ENCODE peak calls at places on chromosomes 11 and 22, in seven cellular contexts. S is gastrocnemius medialis, L is B cell, B is GM20000, E is HFFc6, Z is pancreas, G is chondrocyte. V is an unnamed sample.

GRCh38 chr11:74641289-74641688 is 48.9 kb downstream of the POLD3 start:
- DNase-seq in S (no peak), L (no peak), B (no peak), E (no peak), Z (no peak), G (no peak), V (no peak)

GRCh38 chr11:59267738-59268475 is 55.2 kb upstream of the MPEG1 start:
- DNase-seq in S (no peak), L (no peak), B (no peak), E (no peak), Z (no peak), G (no peak), V (no peak)

GRCh38 chr11:120778692-120779490 is 245.0 kb upstream of the TBCEL start:
- DNase-seq in S (no peak), L (no peak), B (no peak), E (no peak), Z (no peak), G (no peak), V (no peak)

GRCh38 chr11:107453594-107454286 is 3.9 kb downstream of the CWF19L2 start:
- DNase-seq in S (no peak), L (no peak), B (no peak), E (no peak), Z (no peak), G (no peak), V (no peak)

GRCh38 chr11:57481915-57482781 is 21.8 kb downstream of the RTN4RL2 start:
- DNase-seq in S (no peak), L (no peak), B (no peak), E (no peak), Z (no peak), G (no peak), V (no peak)

GRCh38 chr11:6505577-6506240 is 8.6 kb downstream of the DNHD1 start:
- DNase-seq in S (no peak), L (no peak), B (peak; percentile 27), E (peak; percentile 87), Z (peak; percentile 15), G (no peak), V (no peak)

GRCh38 chr22:50550395-50550794 is 4.7 kb downstream of the KLHDC7B start:
- DNase-seq in S (no peak), L (peak; percentile 22), B (no peak), E (no peak), Z (no peak), G (no peak), V (no peak)

GRCh38 chr11:46422588-46422987 is 31.0 kb upstream of the CHRM4 start:
- DNase-seq in S (no peak), L (no peak), B (no peak), E (no peak), Z (no peak), G (no peak), V (no peak)

GRCh38 chr22:49776891-49777290 is 50.8 kb downstream of the BRD1 start:
- DNase-seq in S (no peak), L (peak; percentile 40), B (no peak), E (no peak), Z (no peak), G (peak; percentile 83), V (no peak)

GRCh38 chr11:1526785-1527184 is 40.2 kb upstream of the MOB2 start:
- DNase-seq in S (no peak), L (no peak), B (no peak), E (no peak), Z (no peak), G (no peak), V (no peak)

GRCh38 chr11:133955091-133955846 is 1.5 kb downstream of the IGSF9B start:
- DNase-seq in S (no peak), L (no peak), B (no peak), E (no peak), Z (no peak), G (no peak), V (no peak)

GRCh38 chr11:67606150-67606476 is 623 bp upstream of the NDUFV1 start:
- DNase-seq in S (no peak), L (no peak), B (no peak), E (no peak), Z (peak; percentile 34), G (no peak), V (no peak)

GRCh38 chr11:67607507-67607906 is 771 bp downstream of the NDUFV1 start:
- DNase-seq in S (no peak), L (no peak), B (no peak), E (no peak), Z (no peak), G (no peak), V (no peak)

GRCh38 chr11:67605231-67606011 is 1.3 kb upstream of the NDUFV1 start:
- DNase-seq in S (no peak), L (no peak), B (no peak), E (no peak), Z (no peak), G (no peak), V (no peak)

GRCh38 chr11:67608486-67608885 is 1.8 kb downstream of the NDUFV1 start:
- DNase-seq in S (no peak), L (no peak), B (no peak), E (no peak), Z (no peak), G (no peak), V (no peak)

GRCh38 chr11:67606477-67607295 is at the start of gene NDUFV1:
- DNase-seq in S (peak; percentile 93), L (peak; percentile 89), B (peak; percentile 92), E (peak; percentile 83), Z (peak; percentile 97), G (peak; percentile 99), V (peak; percentile 94)
- TF ChIP-seq CTCF in S (peak; percentile 86), L (peak; percentile 82), B (peak; percentile 73), E (peak; percentile 81), Z (peak; percentile 66), G (peak; percentile 75), V (peak; percentile 74)

DNA sequence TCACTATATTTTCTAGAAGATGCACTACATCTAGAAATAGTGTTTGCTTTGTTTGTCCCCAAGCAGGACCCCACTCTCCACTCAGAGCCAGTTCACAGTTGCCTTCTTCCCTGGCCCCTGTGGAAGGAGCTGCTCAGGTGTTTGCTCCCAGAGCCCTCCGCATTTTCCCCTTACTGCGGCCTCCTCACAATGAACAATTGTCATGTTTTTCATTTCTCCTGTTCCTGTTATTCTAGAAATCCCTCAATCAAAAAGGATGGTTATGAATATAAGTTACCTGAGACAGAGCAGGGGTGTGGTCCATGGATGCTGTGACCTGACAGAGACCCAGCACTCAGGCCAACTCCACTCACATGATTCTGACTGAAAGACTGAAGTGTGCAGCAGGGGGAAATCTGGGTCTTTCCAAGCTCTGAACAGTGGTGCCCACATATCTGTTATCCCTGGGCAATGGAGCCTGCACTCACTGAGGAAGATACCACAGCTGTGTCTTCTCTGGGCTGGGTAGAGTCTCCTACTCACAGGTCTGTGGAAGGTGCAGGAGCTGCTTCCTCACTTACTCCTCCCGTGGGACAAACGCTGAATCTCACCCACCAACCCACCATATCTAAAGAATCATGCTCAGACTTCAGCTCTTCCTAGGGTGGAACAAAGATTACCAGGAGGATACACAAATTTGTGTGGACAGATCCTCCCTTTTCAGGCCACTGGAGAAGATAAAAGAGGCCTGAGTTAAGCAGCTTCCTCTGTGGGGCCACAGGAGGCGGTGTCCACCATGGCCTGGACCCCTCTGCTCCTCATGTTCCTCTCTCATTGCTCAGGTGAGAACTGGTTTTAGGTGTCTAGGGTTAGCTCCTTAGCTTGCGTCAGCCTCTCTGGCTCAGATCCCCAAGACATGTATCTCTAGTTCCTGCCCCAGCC is 87.1 kb upstream of the TOP3B start:
- DNase-seq in S (no peak), L (no peak), B (no peak), E (no peak), Z (no peak), G (no peak), V (no peak)
- TF ChIP-seq CTCF in S (no peak), L (no peak), B (no peak), E (no peak), Z (no peak), G (no peak), V (no peak)

DNA sequence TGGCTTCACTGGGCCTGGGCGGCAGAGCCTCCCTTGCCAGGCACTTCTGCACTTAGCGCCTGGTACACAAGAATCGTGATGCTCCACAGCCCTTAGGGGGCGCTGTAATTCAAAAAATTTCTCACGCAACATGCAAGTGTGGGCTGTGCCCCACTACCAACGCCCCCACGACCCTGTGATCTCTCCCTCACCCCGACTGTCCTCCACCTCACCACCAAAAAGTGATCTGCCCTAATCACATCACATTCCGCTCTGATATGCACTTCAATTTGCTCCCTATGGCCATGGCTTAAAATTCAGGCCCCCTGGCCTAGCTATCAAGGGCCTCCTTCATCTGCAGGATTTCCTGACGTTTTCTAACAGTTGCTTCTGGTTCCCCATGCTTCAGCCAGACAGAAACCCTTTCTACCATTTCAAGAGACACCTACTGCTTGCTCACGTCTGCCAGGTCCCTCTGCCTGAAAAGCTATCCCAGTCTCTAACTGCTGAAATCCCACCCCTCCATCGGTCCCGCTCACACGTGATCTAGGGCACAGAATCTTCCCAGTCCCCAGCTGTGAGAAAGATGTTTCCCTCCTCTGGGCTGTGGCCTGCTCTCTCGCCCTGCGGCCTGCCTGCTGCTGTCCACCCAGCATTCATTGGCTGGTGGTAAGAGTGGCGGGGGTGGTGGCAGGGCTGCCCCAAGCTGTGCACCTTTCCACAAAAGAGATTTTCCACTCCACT is 27.9 kb upstream of the LRRC32 start:
- DNase-seq in S (no peak), L (no peak), B (no peak), E (no peak), Z (no peak), G (no peak), V (no peak)
- TF ChIP-seq CTCF in S (no peak), L (no peak), B (peak; percentile 45), E (peak; percentile 75), Z (no peak), G (peak; percentile 62), V (no peak)

GRCh38 chr11:35404397-35404775 is 15.0 kb downstream of the SLC1A2 start:
- DNase-seq in S (no peak), L (no peak), B (peak; percentile 33), E (peak; percentile 13), Z (peak; percentile 89), G (no peak), V (no peak)
- TF ChIP-seq CTCF in S (no peak), L (peak; percentile 8), B (peak; percentile 40), E (peak; percentile 86), Z (peak; percentile 49), G (peak; percentile 77), V (no peak)

DNA sequence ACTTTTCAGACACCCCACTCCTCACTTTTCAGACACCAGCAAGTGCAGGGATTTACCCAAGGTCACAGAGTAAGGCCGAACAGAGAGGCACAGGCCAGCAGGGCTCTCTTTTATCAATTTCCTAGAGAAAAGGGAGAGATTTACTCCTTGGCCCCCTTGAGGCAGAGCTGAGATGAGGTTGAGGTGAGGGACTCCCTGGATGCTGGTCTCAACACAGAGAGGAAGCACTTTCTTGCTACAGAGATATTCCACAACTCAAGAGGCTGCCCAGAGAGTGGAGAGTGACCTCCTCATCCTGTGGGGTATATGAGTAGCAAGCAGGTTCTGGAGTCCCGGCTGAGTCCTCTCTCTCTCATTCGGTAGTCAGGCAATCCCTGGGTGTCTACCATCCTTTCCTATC is 2.0 kb upstream of the ARHGEF17 start:
- DNase-seq in S (no peak), L (no peak), B (no peak), E (no peak), Z (no peak), G (no peak), V (no peak)
- TF ChIP-seq CTCF in S (no peak), L (no peak), B (no peak), E (peak; percentile 53), Z (no peak), G (no peak), V (no peak)

DNA sequence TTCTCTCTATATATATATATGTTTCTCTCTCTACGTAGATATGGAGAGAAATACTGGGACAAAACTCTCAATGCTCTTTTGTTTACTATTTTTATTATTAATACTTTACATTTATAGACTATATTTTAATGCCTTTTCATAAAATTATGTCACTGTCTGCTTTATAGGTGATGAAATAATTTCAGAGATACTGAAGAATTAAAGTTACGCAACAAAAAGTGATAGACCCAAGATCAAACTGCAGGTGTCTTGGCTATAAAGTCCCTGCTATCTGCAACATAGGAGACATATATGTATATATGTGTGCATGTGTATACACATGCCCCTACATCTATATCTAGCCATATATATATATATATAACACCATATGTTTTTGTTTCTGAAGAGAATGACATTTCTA is 60.8 kb downstream of the FAM76B start:
- DNase-seq in S (no peak), L (no peak), B (no peak), E (no peak), Z (no peak), G (no peak), V (no peak)
- TF ChIP-seq CTCF in S (no peak), L (no peak), B (no peak), E (no peak), Z (no peak), G (no peak), V (no peak)